ENCODE peak calls at places on chromosomes 2 and 18, in six cellular contexts. C is HEK293T; N is thoracic aorta; G is Panc1; F is fibroblast of mammary gland; H is stimulated activated naive B cell treated with anti-CD40 and anti-IgM and Interleukin-4, amounts not matched to agents 10 μg/mL and 1 μg/mL and 100 μg/mL, for 72 hours. B is an unnamed sample.

GRCh38 chr2:209900638-209901037 is 101.8 kb upstream of the RPE start:
- DNase-seq in C (no peak), N (no peak), G (no peak), F (no peak), H (no peak), B (no peak)

GRCh38 chr18:29163596-29163995 is 986.7 kb upstream of the CDH2 start:
- DNase-seq in C (no peak), N (no peak), G (no peak), F (peak; percentile 25), H (no peak), B (no peak)

GRCh38 chr2:171553858-171554257 is 31.6 kb downstream of the CYBRD1 start:
- DNase-seq in C (no peak), N (no peak), G (peak; percentile 57), F (peak; percentile 35), H (no peak), B (no peak)

GRCh38 chr2:15874854-15875776 is 65.2 kb upstream of the MYCN start:
- DNase-seq in C (no peak), N (no peak), G (no peak), F (no peak), H (no peak), B (no peak)

GRCh38 chr2:24945907-24946306 is 25.8 kb downstream of the DNAJC27 start:
- DNase-seq in C (no peak), N (no peak), G (no peak), F (peak; percentile 60), H (no peak), B (no peak)

GRCh38 chr2:46812381-46813024 is 103.1 kb downstream of the MCFD2 start:
- DNase-seq in C (peak; percentile 5), N (peak; percentile 63), G (no peak), F (peak; percentile 99), H (no peak), B (no peak)

GRCh38 chr2:33077841-33078240 is 131.1 kb downstream of the LTBP1 start:
- DNase-seq in C (no peak), N (no peak), G (no peak), F (no peak), H (no peak), B (no peak)

GRCh38 chr2:25301453-25302352 is 40.0 kb downstream of the DNMT3A start:
- DNase-seq in C (no peak), N (no peak), G (no peak), F (peak; percentile 86), H (peak; percentile 92), B (no peak)

GRCh38 chr2:215878476-215879063 is 134.8 kb downstream of the MREG start:
- DNase-seq in C (no peak), N (no peak), G (no peak), F (peak; percentile 51), H (no peak), B (no peak)

GRCh38 chr2:106847366-106847765 is 38.6 kb downstream of the ST6GAL2 start:
- DNase-seq in C (no peak), N (no peak), G (no peak), F (no peak), H (no peak), B (no peak)

GRCh38 chr18:45423664-45424063 is 191.6 kb upstream of the SLC14A2 start:
- DNase-seq in C (no peak), N (no peak), G (no peak), F (peak; percentile 9), H (no peak), B (no peak)

GRCh38 chr18:50967714-50968661 is at the start of gene ELAC1:
- DNase-seq in C (peak; percentile 77), N (peak; percentile 35), G (no peak), F (peak; percentile 72), H (peak; percentile 70), B (peak; percentile 48)

GRCh38 chr2:155332016-155332415 is 633.5 kb downstream of the KCNJ3 start:
- DNase-seq in C (no peak), N (no peak), G (no peak), F (no peak), H (no peak), B (no peak)

GRCh38 chr2:153474407-153474806 is 4.2 kb downstream of the RPRM start:
- DNase-seq in C (no peak), N (no peak), G (no peak), F (no peak), H (no peak), B (no peak)

GRCh38 chr2:30305235-30305634 is 73.9 kb downstream of the LBH start:
- DNase-seq in C (no peak), N (no peak), G (no peak), F (peak; percentile 46), H (no peak), B (no peak)

GRCh38 chr2:104654813-104655212 is 199.1 kb upstream of the POU3F3 start:
- DNase-seq in C (no peak), N (no peak), G (no peak), F (no peak), H (no peak), B (no peak)

GRCh38 chr2:112674229-112674628 is 28.5 kb downstream of the SLC20A1 start:
- DNase-seq in C (no peak), N (peak; percentile 16), G (no peak), F (peak; percentile 47), H (no peak), B (no peak)

GRCh38 chr2:4553219-4553618 is 849.8 kb downstream of the DCDC2C start:
- DNase-seq in C (no peak), N (no peak), G (no peak), F (no peak), H (no peak), B (no peak)